ENCODE peak calls at places on chromosome 2, in six cellular contexts. R is OCI-LY7, L is endothelial cell of umbilical vein, Z is psoas muscle, E is AG10803, D is sigmoid colon. N is an unnamed sample.

GRCh38 chr2:176114120-176114929 is 2.3 kb upstream of the HOXD10 start:
- DNase-seq in R (no peak), L (no peak), Z (no peak), E (no peak), D (no peak), N (no peak)

GRCh38 chr2:239275037-239275685 is 125.7 kb downstream of the HDAC4 start:
- DNase-seq in R (no peak), L (no peak), Z (peak; percentile 94), E (peak; percentile 98), D (peak; percentile 87), N (peak; percentile 88)

GRCh38 chr2:58521803-58522602 is 280.9 kb upstream of the FANCL start:
- DNase-seq in R (no peak), L (no peak), Z (no peak), E (no peak), D (no peak), N (no peak)

GRCh38 chr2:30765226-30765625 is 42.0 kb downstream of the CAPN13 start:
- DNase-seq in R (no peak), L (no peak), Z (no peak), E (no peak), D (no peak), N (no peak)

GRCh38 chr2:166229678-166230023 is 101.8 kb upstream of the SCN1A start:
- DNase-seq in R (no peak), L (no peak), Z (no peak), E (no peak), D (no peak), N (no peak)

GRCh38 chr2:38465789-38466127 is 88.7 kb upstream of the ATL2 start:
- DNase-seq in R (peak; percentile 88), L (peak; percentile 40), Z (no peak), E (peak; percentile 18), D (no peak), N (peak; percentile 70)

GRCh38 chr2:43084699-43085091 is 141.7 kb downstream of the ZFP36L2 start:
- DNase-seq in R (no peak), L (no peak), Z (peak; percentile 77), E (peak; percentile 89), D (peak; percentile 90), N (no peak)

GRCh38 chr2:177272765-177273164 is 8.2 kb upstream of the NFE2L2 start:
- DNase-seq in R (no peak), L (no peak), Z (no peak), E (no peak), D (no peak), N (no peak)

GRCh38 chr2:197309369-197310231 is 980 bp downstream of the ANKRD44 start:
- DNase-seq in R (peak; percentile 63), L (no peak), Z (peak; percentile 59), E (no peak), D (peak; percentile 73), N (peak; percentile 59)

GRCh38 chr2:109720379-109721116 is 73.6 kb upstream of the RGPD5 start:
- DNase-seq in R (no peak), L (no peak), Z (no peak), E (no peak), D (no peak), N (no peak)

GRCh38 chr2:220422676-220423075 is 795.2 kb downstream of the SLC4A3 start:
- DNase-seq in R (no peak), L (no peak), Z (no peak), E (no peak), D (no peak), N (no peak)

GRCh38 chr2:1742680-1743395 is 1.5 kb downstream of the PXDN start:
- DNase-seq in R (no peak), L (peak; percentile 88), Z (peak; percentile 86), E (peak; percentile 95), D (peak; percentile 96), N (no peak)
- H3K4me3 ChIP-seq in R (no peak overlapping the region), L (peak overlapping the region; percentile 67), Z (peak overlapping the region; percentile 69), E (peak overlapping the region; percentile 70), D (peak overlapping the region; percentile 87), N (no peak overlapping the region)

DNA sequence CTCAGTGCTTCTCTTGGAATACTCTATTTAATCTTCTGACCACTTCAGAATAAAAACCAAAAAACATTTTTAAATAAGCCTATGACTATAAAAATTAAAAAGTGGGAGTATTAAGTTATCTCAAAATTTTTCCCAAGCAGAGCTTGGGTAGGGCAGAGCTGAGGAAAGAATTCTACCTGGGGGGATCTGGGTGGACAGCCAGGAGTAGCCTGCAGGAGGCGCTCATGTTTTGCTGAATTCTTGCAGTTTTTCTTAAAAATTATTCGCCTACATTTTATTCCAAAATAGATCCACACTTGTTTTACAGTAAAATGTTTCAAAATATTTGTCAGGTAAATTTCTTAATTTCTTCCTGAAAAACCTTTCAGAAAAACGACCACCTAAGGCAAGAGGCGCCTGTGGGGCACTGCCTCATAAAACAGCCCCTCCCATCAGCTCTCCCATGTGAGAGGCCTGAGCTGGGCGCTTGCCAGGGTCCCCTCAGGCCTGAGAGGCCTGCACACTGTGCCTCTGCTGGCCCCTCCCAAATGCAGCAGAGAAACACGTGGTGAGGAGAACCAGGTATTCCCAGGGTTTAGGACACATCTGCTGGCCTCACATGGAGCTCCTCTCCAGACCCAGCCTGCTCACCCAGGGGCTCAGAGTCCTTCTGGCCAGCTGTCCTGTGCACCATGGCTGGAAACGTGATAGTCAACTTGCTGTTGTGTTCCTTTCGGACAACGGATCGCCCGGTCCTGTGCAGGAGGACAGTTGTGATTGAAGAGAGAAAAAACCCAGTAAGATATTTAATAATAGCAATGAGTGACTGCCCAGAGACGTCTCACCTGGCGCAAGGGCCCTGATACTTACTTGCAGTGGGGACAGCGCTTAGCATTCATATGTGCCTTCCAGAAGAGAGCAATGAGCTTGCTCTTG is 17.5 kb downstream of the POLR1A start:
- DNase-seq in R (no peak), L (no peak), Z (no peak), E (no peak), D (no peak), N (no peak)
- TF ChIP-seq CTCF in R (peak; percentile 76), L (peak; percentile 37), Z (peak; percentile 23), E (peak; percentile 38), D (no peak), N (peak; percentile 37)

GRCh38 chr2:145119225-145119624 is 599.3 kb upstream of the ZEB2 start:
- DNase-seq in R (no peak), L (no peak), Z (no peak), E (no peak), D (no peak), N (peak; percentile 0)
- H3K4me3 ChIP-seq in R (no peak overlapping the region), L (no peak overlapping the region), Z (no peak overlapping the region), E (no peak overlapping the region), D (no peak overlapping the region), N (no peak overlapping the region)

GRCh38 chr2:101400516-101401315 is 13.4 kb upstream of the CREG2 start:
- DNase-seq in R (no peak), L (no peak), Z (no peak), E (no peak), D (no peak), N (no peak)
- TF ChIP-seq CTCF in R (no peak), L (no peak), Z (no peak), E (no peak), D (no peak), N (no peak)

DNA sequence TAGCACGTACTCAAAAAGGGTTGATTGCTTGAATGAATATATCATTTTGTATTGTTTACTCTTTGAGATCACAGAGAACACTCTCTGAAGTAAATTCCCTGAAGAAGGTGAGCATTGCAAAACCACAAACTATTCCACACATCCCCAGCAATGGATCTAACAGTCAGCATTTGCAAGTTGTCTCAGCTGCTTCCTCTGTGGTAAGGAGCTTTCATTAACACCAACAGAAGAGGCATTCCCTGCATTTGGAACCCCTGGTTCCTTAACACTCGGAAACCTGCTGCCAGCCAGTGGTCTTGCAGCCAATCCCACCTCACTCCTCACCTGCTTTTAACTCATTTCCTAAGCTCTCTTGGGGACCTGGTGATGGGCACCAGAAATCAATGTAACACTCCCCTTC is 108.4 kb downstream of the IRS1 start:
- DNase-seq in R (no peak), L (no peak), Z (no peak), E (no peak), D (no peak), N (no peak)
- H3K4me3 ChIP-seq in R (no peak overlapping the region), L (no peak overlapping the region), Z (peak overlapping the region; percentile 50), E (no peak overlapping the region), D (no peak overlapping the region), N (no peak overlapping the region)